ENCODE peak calls at places on chromosome 6, in ten cellular contexts. A is DND-41, Y is NB4, M is H7, X is fibroblast of mammary gland, V is testis, B is OCI-M1, W is HS-5, H is neural crest cell, P is GM03348. S is an unnamed sample.
A peak's percentile ranks its signal among the peaks of the same experiment; 100 is the strongest.

GRCh38 chr6:127516676-127517273 is 2.4 kb downstream of the MTCL3 start:
- DNase-seq in H (peak; percentile 61), M (peak; percentile 72), V (peak; percentile 70), W (peak; percentile 59), Y (peak; percentile 54), B (peak; percentile 27), X (peak; percentile 58), P (peak; percentile 63), A (peak; percentile 49), S (no peak)

GRCh38 chr6:109237082-109237985 is 142.0 kb downstream of the CEP57L1 start:
- DNase-seq in V (no peak), H (no peak), A (no peak), P (peak; percentile 40), M (no peak), B (peak; percentile 89), X (peak; percentile 88), Y (peak; percentile 82), W (no peak), S (no peak)

GRCh38 chr6:45961125-45961524 is 54.5 kb downstream of the CLIC5 start:
- DNase-seq in A (no peak), W (no peak), X (peak; percentile 34), B (no peak), H (no peak), P (peak; percentile 29), M (no peak), V (no peak), Y (no peak), S (no peak)

GRCh38 chr6:6390849-6391602 is 70.6 kb upstream of the F13A1 start:
- DNase-seq in A (no peak), M (no peak), Y (peak; percentile 37), P (no peak), X (no peak), H (no peak), V (no peak), B (no peak), W (no peak), S (no peak)

GRCh38 chr6:136544326-136544725 is 5.9 kb downstream of the MAP7 start:
- DNase-seq in M (no peak), V (no peak), P (no peak), A (no peak), Y (no peak), W (no peak), H (no peak), X (no peak), B (no peak), S (no peak)

GRCh38 chr6:84408028-84408427 is 180.6 kb upstream of the CEP162 start:
- DNase-seq in B (no peak), H (no peak), W (no peak), M (no peak), X (peak; percentile 37), V (no peak), A (no peak), P (no peak), Y (no peak), S (no peak)

GRCh38 chr6:110178626-110179405 is 654 bp downstream of the WASF1 start:
- DNase-seq in X (peak; percentile 67), W (peak; percentile 45), M (peak; percentile 59), V (peak; percentile 76), H (peak; percentile 32), P (peak; percentile 54), B (peak; percentile 89), Y (peak; percentile 76), A (peak; percentile 51), S (peak; percentile 56)

GRCh38 chr6:166955865-166956443 is 396 bp downstream of the RNASET2 start:
- DNase-seq in X (no peak), V (peak; percentile 23), B (no peak), A (peak; percentile 58), H (no peak), W (no peak), M (peak; percentile 92), P (peak; percentile 75), Y (peak; percentile 73), S (no peak)

GRCh38 chr6:133208183-133208755 is 32.9 kb upstream of the EYA4 start:
- DNase-seq in V (no peak), W (no peak), Y (no peak), H (no peak), X (no peak), B (no peak), P (no peak), M (no peak), A (no peak), S (no peak)

GRCh38 chr6:160015778-160016684 is 47.1 kb downstream of the IGF2R start:
- DNase-seq in A (peak; percentile 84), B (no peak), Y (no peak), M (no peak), H (no peak), P (no peak), W (no peak), X (no peak), V (no peak), S (no peak)

GRCh38 chr6:160337301-160337700 is 10.9 kb upstream of the SLC22A3 start:
- DNase-seq in H (no peak), A (no peak), Y (no peak), M (no peak), P (no peak), W (peak; percentile 75), X (peak; percentile 41), V (no peak), B (peak; percentile 43), S (no peak)

GRCh38 chr6:134347916-134348805 is 30.2 kb upstream of the SGK1 start:
- DNase-seq in M (no peak), P (peak; percentile 70), X (peak; percentile 99), V (no peak), A (no peak), W (peak; percentile 72), H (no peak), B (no peak), Y (no peak), S (no peak)

GRCh38 chr6:169371344-169372144 is 117.9 kb upstream of the THBS2 start:
- DNase-seq in V (no peak), H (no peak), Y (no peak), W (no peak), M (peak; percentile 64), A (peak; percentile 11), P (peak; percentile 55), X (peak; percentile 20), B (no peak), S (no peak)

GRCh38 chr6:145744619-145745018 is 9.3 kb upstream of the EPM2A start:
- DNase-seq in X (peak; percentile 6), V (no peak), Y (no peak), H (no peak), M (no peak), A (no peak), P (no peak), W (no peak), B (no peak), S (no peak)

GRCh38 chr6:100116409-100117194 is 122.6 kb upstream of the MCHR2 start:
- DNase-seq in B (peak; percentile 91), X (peak; percentile 85), V (peak; percentile 67), M (peak; percentile 24), Y (peak; percentile 74), P (peak; percentile 67), A (peak; percentile 65), W (no peak), H (peak; percentile 38), S (no peak)

GRCh38 chr6:4512101-4512500 is 264.1 kb upstream of the CDYL start:
- DNase-seq in V (no peak), P (no peak), X (no peak), M (no peak), B (no peak), Y (no peak), A (no peak), W (no peak), H (no peak), S (no peak)

GRCh38 chr6:33812669-33813068 is 8.9 kb upstream of the MLN start:
- DNase-seq in B (peak; percentile 75), A (peak; percentile 59), M (peak; percentile 94), H (peak; percentile 78), X (peak; percentile 40), Y (peak; percentile 76), V (peak; percentile 56), P (peak; percentile 81), W (no peak), S (no peak)

GRCh38 chr6:145929037-145929633 is 35.0 kb downstream of the SHPRH start:
- DNase-seq in V (no peak), X (peak; percentile 62), Y (peak; percentile 60), M (no peak), W (no peak), H (no peak), P (peak; percentile 20), B (peak; percentile 75), A (no peak), S (no peak)

GRCh38 chr6:7691675-7692452 is 34.0 kb upstream of the BMP6 start:
- DNase-seq in W (no peak), X (peak; percentile 77), V (no peak), B (no peak), M (no peak), Y (no peak), P (peak; percentile 80), A (no peak), H (no peak), S (no peak)

GRCh38 chr6:148700047-148700712 is 46.6 kb upstream of the UST start:
- DNase-seq in Y (no peak), A (no peak), X (peak; percentile 58), P (peak; percentile 29), M (no peak), W (no peak), V (no peak), H (no peak), B (peak; percentile 21), S (no peak)

GRCh38 chr6:79911992-79912391 is 35.4 kb downstream of the ELOVL4 start:
- DNase-seq in B (no peak), H (no peak), V (no peak), P (no peak), M (no peak), A (no peak), W (no peak), Y (no peak), X (no peak), S (no peak)

GRCh38 chr6:108982154-108983113 is 112.2 kb downstream of the SESN1 start:
- DNase-seq in W (no peak), V (no peak), X (no peak), Y (no peak), P (no peak), M (no peak), B (no peak), A (no peak), H (no peak), S (no peak)

GRCh38 chr6:137709424-137710281 is 157.4 kb upstream of the TNFAIP3 start:
- DNase-seq in V (no peak), P (peak; percentile 43), H (no peak), X (peak; percentile 79), A (no peak), M (no peak), W (no peak), B (no peak), Y (no peak), S (no peak)

S was measured in left lobe of liver.